ENCODE peak calls at places on chromosomes 3 and 15, in eight cellular contexts. X is endothelial cell; V is GM03348; R is mucosa of gallbladder; S is NCI-H748 treated with DMSO at 0.1 percent for 48 hours; L is stimulated activated CD8-positive, alpha-beta memory T cell treated with anti-CD3 and anti-CD28 coated beads, Interleukin-2, amount 100 ng/mL, for 48 hours; W is left ventricle myocardium superior; I is coronary artery. G is an unnamed sample.

GRCh38 chr3:156787926-156788663 is 38.1 kb upstream of the LEKR1 start:
- DNase-seq in V (peak), I (no peak), R (no peak), L (no peak), W (no peak), S (no peak), X (no peak), G (peak)

GRCh38 chr15:75625542-75626347 is at the start of gene SNUPN:
- DNase-seq in X (peak), W (peak), V (peak), R (peak), I (peak), S (peak), L (peak), G (peak)

GRCh38 chr3:20669675-20670074 is 483.7 kb upstream of the SGO1 start:
- DNase-seq in R (no peak), S (no peak), V (no peak), L (no peak), I (no peak), W (no peak), X (no peak), G (no peak)

GRCh38 chr15:80611543-80612080 is 83.5 kb upstream of the ABHD17C start:
- DNase-seq in W (no peak), X (no peak), L (no peak), V (no peak), R (no peak), I (peak), S (no peak), G (no peak)

GRCh38 chr15:27743638-27744037 is 355.5 kb downstream of the OCA2 start:
- DNase-seq in I (peak), W (no peak), R (no peak), L (no peak), X (no peak), V (no peak), S (no peak), G (no peak)

GRCh38 chr3:34890247-34890646 is 749.1 kb upstream of the ARPP21 start:
- DNase-seq in X (no peak), I (no peak), V (no peak), S (no peak), L (no peak), R (no peak), W (no peak), G (no peak)

GRCh38 chr15:74723754-74724334 is 1.5 kb downstream of the CYP1A1 start:
- DNase-seq in W (no peak), V (peak), S (no peak), I (peak), L (no peak), X (peak), R (peak), G (peak)

GRCh38 chr15:49627407-49627877 is 6.6 kb downstream of the DTWD1 start:
- DNase-seq in V (peak), L (no peak), I (no peak), R (no peak), S (no peak), W (no peak), X (no peak), G (peak)

GRCh38 chr3:52498134-52499054 is 3.3 kb downstream of the STAB1 start:
- DNase-seq in W (peak), R (peak), X (no peak), S (no peak), V (peak), I (no peak), L (no peak), G (peak)

GRCh38 chr3:109731639-109732473 is 394.5 kb upstream of the DPPA4 start:
- DNase-seq in I (no peak), W (no peak), L (no peak), S (peak), X (peak), R (peak), V (peak), G (peak)

GRCh38 chr3:117874028-117874765 is 1160.4 kb downstream of the IGSF11 start:
- DNase-seq in I (no peak), V (no peak), W (no peak), S (no peak), X (no peak), L (no peak), R (no peak), G (no peak)

GRCh38 chr3:160450846-160451245 is 1.3 kb upstream of the TRIM59 start:
- DNase-seq in V (peak), I (no peak), L (no peak), W (no peak), R (no peak), X (no peak), S (no peak), G (peak)

GRCh38 chr3:128416578-128417150 is 50.0 kb downstream of the DNAJB8 start:
- DNase-seq in W (no peak), S (no peak), L (no peak), R (no peak), V (peak), X (no peak), I (no peak), G (peak)

GRCh38 chr3:121574449-121574848 is 6.7 kb downstream of the ARGFX start:
- DNase-seq in V (no peak), I (no peak), S (no peak), L (no peak), W (no peak), X (no peak), R (peak), G (no peak)

GRCh38 chr15:101635944-101636727 is 16.0 kb downstream of the TM2D3 start:
- DNase-seq in R (no peak), S (no peak), W (no peak), I (no peak), X (no peak), L (no peak), V (no peak), G (no peak)

GRCh38 chr3:194006102-194006501 is 129.8 kb upstream of the HES1 start:
- DNase-seq in I (no peak), W (no peak), X (no peak), L (no peak), R (no peak), S (no peak), V (no peak), G (no peak)

GRCh38 chr3:183766107-183766506 is 59.3 kb downstream of the MAP6D1 start:
- DNase-seq in R (no peak), L (no peak), I (no peak), X (no peak), S (no peak), W (no peak), V (no peak), G (no peak)

GRCh38 chr15:78007965-78008886 is 69.3 kb downstream of the TBC1D2B start:
- DNase-seq in X (no peak), L (no peak), I (no peak), W (peak), R (peak), S (no peak), V (peak), G (peak)

GRCh38 chr3:155555479-155556065 is 189.3 kb downstream of the PLCH1 start:
- DNase-seq in X (no peak), W (no peak), R (no peak), S (no peak), I (no peak), V (no peak), L (no peak), G (no peak)

G was measured in AG10803.